ENCODE peak calls at places on chromosomes 6 and 20, in four cellular contexts. One of them, this sample, is unnamed.

GRCh38 chr6:28996844-28997502 is 8.1 kb downstream of the ZNF311 start:
- DNase-seq in T-helper 9 cell: no peak
- DNase-seq in RWPE1: no peak
- DNase-seq in cardiac fibroblast: no peak
- DNase-seq in this sample: no peak

GRCh38 chr6:57315851-57316250 is 1.6 kb upstream of the PRIM2 start:
- DNase-seq in cardiac fibroblast: no peak
- DNase-seq in RWPE1: no peak
- DNase-seq in T-helper 9 cell: no peak
- DNase-seq in this sample: no peak

GRCh38 chr6:40390144-40390800 is 196.9 kb downstream of the LRFN2 start:
- DNase-seq in RWPE1: no peak
- DNase-seq in cardiac fibroblast: no peak
- DNase-seq in T-helper 9 cell: no peak
- DNase-seq in this sample: no peak

GRCh38 chr6:31399589-31400466 is 3.6 kb upstream of the MICA start:
- DNase-seq in T-helper 9 cell: peak; percentile 46
- DNase-seq in cardiac fibroblast: peak; percentile 94
- DNase-seq in RWPE1: peak; percentile 85
- DNase-seq in this sample: peak; percentile 91

GRCh38 chr6:97187951-97188350 is 95.1 kb downstream of the MMS22L start:
- DNase-seq in cardiac fibroblast: peak; percentile 13
- DNase-seq in T-helper 9 cell: no peak
- DNase-seq in RWPE1: no peak
- DNase-seq in this sample: no peak

GRCh38 chr6:136921521-136921935 is 573 bp upstream of the SLC35D3 start:
- DNase-seq in T-helper 9 cell: no peak
- DNase-seq in cardiac fibroblast: no peak
- DNase-seq in RWPE1: peak; percentile 14
- DNase-seq in this sample: no peak

GRCh38 chr20:584375-585301 is 25.5 kb downstream of the TCF15 start:
- DNase-seq in RWPE1: no peak
- DNase-seq in T-helper 9 cell: no peak
- DNase-seq in cardiac fibroblast: no peak
- DNase-seq in this sample: no peak

GRCh38 chr6:108622601-108623335 is 62.1 kb downstream of the FOXO3 start:
- DNase-seq in cardiac fibroblast: peak; percentile 94
- DNase-seq in T-helper 9 cell: no peak
- DNase-seq in RWPE1: peak; percentile 54
- DNase-seq in this sample: no peak

This sample was measured in stomach.